ENCODE peak calls at places on chromosomes 1 and 21, in six cellular contexts. D is PC-3, N is OCI-LY7, M is GM23248, L is HCT116, H is SK-N-SH. G is an unnamed sample.
A peak's percentile ranks its signal among the peaks of the same experiment; 100 is the strongest.

GRCh38 chr1:228211871-228212414 is 4.1 kb downstream of the OBSCN start:
- DNase-seq in L (no peak), M (no peak), D (no peak), N (no peak), H (no peak), G (no peak)

GRCh38 chr1:153774780-153775431 is at the start of gene SLC27A3:
- DNase-seq in H (peak; percentile 88), M (no peak), L (peak; percentile 27), N (no peak), D (peak; percentile 53), G (peak; percentile 79)

GRCh38 chr21:23861908-23862504 is 1745.3 kb downstream of the MRPL39 start:
- DNase-seq in D (no peak), N (no peak), M (no peak), L (no peak), H (no peak), G (no peak)

GRCh38 chr21:25626752-25627151 is 12.3 kb upstream of the JAM2 start:
- DNase-seq in L (no peak), D (peak; percentile 4), H (peak; percentile 33), M (no peak), N (no peak), G (peak; percentile 22)

GRCh38 chr1:17287377-17287776 is 20.6 kb upstream of the PADI4 start:
- DNase-seq in D (peak; percentile 98), H (no peak), M (peak; percentile 93), L (no peak), N (no peak), G (no peak)

GRCh38 chr21:44352253-44352860 is 1.1 kb upstream of the TRPM2 start:
- DNase-seq in D (no peak), N (no peak), L (no peak), H (no peak), M (no peak), G (no peak)

GRCh38 chr1:118934706-118935105 is 53.4 kb downstream of the TBX15 start:
- DNase-seq in N (no peak), H (no peak), D (no peak), L (no peak), M (peak; percentile 60), G (no peak)

GRCh38 chr21:27333091-27333490 is 366.2 kb upstream of the ADAMTS5 start:
- DNase-seq in M (no peak), L (no peak), N (no peak), H (no peak), D (no peak), G (no peak)

GRCh38 chr1:210248341-210248740 is 15.7 kb downstream of the SERTAD4 start:
- DNase-seq in M (no peak), H (no peak), D (peak; percentile 23), L (no peak), N (no peak), G (no peak)

GRCh38 chr1:235074335-235075120 is 54.1 kb downstream of the TOMM20 start:
- DNase-seq in M (peak; percentile 95), D (peak; percentile 73), N (peak; percentile 46), H (peak; percentile 41), L (no peak), G (peak; percentile 55)

GRCh38 chr1:179164494-179164893 is 65.0 kb downstream of the ABL2 start:
- DNase-seq in M (peak; percentile 58), L (no peak), H (no peak), D (peak; percentile 78), N (no peak), G (no peak)

GRCh38 chr1:3461238-3461933 is 6.9 kb downstream of the ARHGEF16 start:
- DNase-seq in N (no peak), M (no peak), D (no peak), H (no peak), L (no peak), G (no peak)

GRCh38 chr1:198088360-198089071 is 68.3 kb upstream of the NEK7 start:
- DNase-seq in D (peak; percentile 56), M (peak; percentile 74), N (peak; percentile 47), L (peak; percentile 28), H (peak; percentile 13), G (peak; percentile 41)

GRCh38 chr1:56516539-56517252 is 62.7 kb downstream of the PLPP3 start:
- DNase-seq in L (peak; percentile 71), M (peak; percentile 82), H (no peak), D (peak; percentile 89), N (peak; percentile 38), G (peak; percentile 81)

GRCh38 chr1:218741852-218742251 is 396.7 kb downstream of the TGFB2 start:
- DNase-seq in M (no peak), N (no peak), L (no peak), H (no peak), D (no peak), G (no peak)

GRCh38 chr1:41362749-41363631 is 1.8 kb downstream of the FOXO6 start:
- DNase-seq in N (no peak), D (no peak), M (no peak), H (no peak), L (no peak), G (no peak)

GRCh38 chr1:29332204-29332603 is 95.9 kb downstream of the PTPRU start:
- DNase-seq in N (peak; percentile 46), L (peak; percentile 26), M (peak; percentile 37), D (peak; percentile 60), H (no peak), G (peak; percentile 66)

GRCh38 chr21:41054206-41054605 is 113.8 kb upstream of the BACE2 start:
- DNase-seq in H (no peak), M (no peak), N (no peak), L (no peak), D (no peak), G (no peak)

GRCh38 chr1:6859415-6860343 is 74.4 kb downstream of the CAMTA1 start:
- DNase-seq in D (peak; percentile 71), H (no peak), L (peak; percentile 73), M (peak; percentile 93), N (no peak), G (peak; percentile 40)

GRCh38 chr1:241839369-241839990 is 8.5 kb upstream of the EXO1 start:
- DNase-seq in H (no peak), D (no peak), N (no peak), L (no peak), M (no peak), G (no peak)

GRCh38 chr1:223731076-223731770 is 18.9 kb downstream of the CAPN2 start:
- DNase-seq in D (peak; percentile 77), L (no peak), H (no peak), N (no peak), M (peak; percentile 92), G (peak; percentile 78)

GRCh38 chr1:234726359-234726836 is 116.4 kb upstream of the IRF2BP2 start:
- DNase-seq in N (peak; percentile 13), H (no peak), M (no peak), L (no peak), D (no peak), G (no peak)

GRCh38 chr1:15027515-15027948 is 126.0 kb upstream of the TMEM51 start:
- DNase-seq in H (peak; percentile 85), N (peak; percentile 49), L (peak; percentile 22), M (peak; percentile 80), D (peak; percentile 73), G (peak; percentile 81)

GRCh38 chr1:161069201-161069685 is 448 bp downstream of the ARHGAP30 start:
- DNase-seq in H (no peak), L (no peak), D (no peak), N (peak; percentile 41), M (no peak), G (peak; percentile 5)
- H3K4me1 ChIP-seq in H (no peaks in the 10 kb centered on the region), L (no peaks in the 10 kb centered on the region), D (no peaks in the 10 kb centered on the region), N (peaks cover 30% of the 10 kb centered on the region), M (no peaks in the 10 kb centered on the region), G (no peaks in the 10 kb centered on the region)

DNA sequence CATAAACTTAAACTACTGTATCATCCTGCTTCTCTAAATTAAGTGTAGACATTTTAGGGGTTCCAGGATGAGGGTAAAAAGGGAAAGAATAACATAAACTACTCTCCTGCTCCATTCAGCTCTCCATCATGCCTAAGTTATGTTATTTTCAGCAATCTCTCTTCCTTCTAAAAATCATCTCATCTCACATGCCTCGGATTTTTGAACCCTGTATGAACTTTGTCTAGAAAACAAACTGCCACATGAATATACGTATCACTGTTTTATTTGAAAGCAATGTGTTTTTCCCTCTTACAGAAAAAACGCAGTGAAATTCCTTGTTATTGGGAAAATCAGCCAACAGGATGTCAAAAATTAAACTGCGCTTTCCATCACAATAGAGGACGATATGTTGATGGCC is 32.6 kb downstream of the ZBED6 start:
- DNase-seq in L (no peak), H (no peak), D (no peak), N (no peak), M (no peak), G (no peak)
- TF ChIP-seq EZH2phosphoT487 in L (no peak), H (no peak), D (no peak), N (no peak), M (no peak), G (no peak)

GRCh38 chr1:66737836-66738235 is 14.4 kb upstream of the DYNLT5 start:
- DNase-seq in M (no peak), D (no peak), H (no peak), L (no peak), N (no peak), G (no peak)

GRCh38 chr1:66739401-66740157 is 12.7 kb upstream of the DYNLT5 start:
- DNase-seq in H (no peak), D (no peak), N (no peak), L (no peak), M (no peak), G (no peak)
- H3K4me2 ChIP-seq in H (no peak overlapping the region), D (no peak overlapping the region), N (peak overlapping the region; percentile 30), L (no peak overlapping the region), M (no peak overlapping the region), G (no peak overlapping the region)

GRCh38 chr1:18324246-18324645 is 156.5 kb upstream of the KLHDC7A start:
- DNase-seq in D (no peak), M (no peak), N (no peak), H (no peak), L (no peak), G (no peak)

GRCh38 chr1:18325151-18325550 is 155.6 kb upstream of the KLHDC7A start:
- DNase-seq in M (no peak), D (no peak), N (no peak), H (no peak), L (no peak), G (no peak)

GRCh38 chr1:18327650-18328049 is 153.1 kb upstream of the KLHDC7A start:
- DNase-seq in D (no peak), H (no peak), L (no peak), N (no peak), M (no peak), G (no peak)

GRCh38 chr1:18328803-18329202 is 151.9 kb upstream of the KLHDC7A start:
- DNase-seq in D (no peak), H (peak; percentile 56), M (no peak), L (no peak), N (no peak), G (no peak)

DNA sequence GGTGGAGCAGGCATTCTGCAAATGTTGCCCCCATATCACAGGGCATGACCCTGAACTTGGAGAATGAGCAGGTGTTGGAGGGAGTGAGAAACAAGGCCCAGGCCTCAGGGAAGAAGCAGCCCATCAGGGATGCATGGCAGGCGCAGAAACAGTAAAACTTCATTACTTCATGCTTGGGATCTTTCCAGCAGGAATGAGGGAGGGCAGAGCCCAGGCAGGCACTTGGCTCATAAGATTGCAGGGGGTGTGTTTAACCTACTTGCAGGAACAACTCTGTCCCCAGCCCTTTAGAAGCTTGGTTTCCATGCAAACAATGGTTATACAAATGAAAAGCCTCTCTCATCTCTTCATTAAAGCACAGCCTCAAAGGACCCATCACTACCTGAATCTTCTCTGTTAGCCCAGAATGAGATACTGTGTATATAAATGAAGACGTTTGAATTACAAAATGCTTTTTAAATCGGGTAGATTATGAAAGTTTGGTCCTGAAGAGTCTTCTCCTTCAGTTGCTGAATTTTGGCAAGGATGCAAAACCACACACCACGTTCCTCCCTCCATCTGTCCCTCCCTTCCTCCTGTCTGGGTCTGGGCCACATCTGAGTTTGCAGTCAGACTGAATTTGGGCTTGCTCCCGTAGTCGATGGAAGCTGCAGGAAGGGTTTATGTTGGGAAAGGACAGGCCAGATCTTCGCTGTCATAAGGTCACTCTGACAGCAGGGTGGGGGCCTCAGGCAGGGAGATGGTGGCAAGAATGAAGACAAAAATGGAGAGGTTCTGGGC is 154.4 kb upstream of the KLHDC7A start:
- DNase-seq in L (no peak), D (no peak), H (no peak), M (no peak), N (no peak), G (peak; percentile 24)
- H3K4me1 ChIP-seq in L (no peaks in the 10 kb centered on the region), D (no peaks in the 10 kb centered on the region), H (no peaks in the 10 kb centered on the region), M (no peaks in the 10 kb centered on the region), N (no peaks in the 10 kb centered on the region), G (peaks cover 3% of the 10 kb centered on the region)

G was measured in hepatocyte.